ENCODE peak calls at places on chromosomes 12 and 14, in seven cellular contexts. A is H54; V is stimulated activated naive CD8-positive, alpha-beta T cell treated with anti-CD3 and anti-CD28 coated beads, Interleukin-15, Interleukin-2, amounts not matched to agents 100 U/mL and 50 U/mL, for 24 hours; P is hepatocyte; W is heart left ventricle; U is left lung; C is posterior vena cava. D is an unnamed sample.

GRCh38 chr14:68747366-68747765 is 45.5 kb downstream of the ZFP36L1 start:
- DNase-seq in W (no peak), C (no peak), A (no peak), P (no peak), U (no peak), V (no peak), D (no peak)

GRCh38 chr12:108302471-108303311 is 36.4 kb downstream of the CMKLR1 start:
- DNase-seq in V (no peak), C (peak), U (peak), W (peak), A (no peak), P (peak), D (peak)

GRCh38 chr14:56273151-56273550 is 154.9 kb downstream of the PELI2 start:
- DNase-seq in P (no peak), C (no peak), U (no peak), W (peak), V (no peak), A (no peak), D (no peak)

GRCh38 chr12:18696971-18697602 is 40.7 kb downstream of the PLCZ1 start:
- DNase-seq in U (no peak), A (peak), V (no peak), W (no peak), C (no peak), P (no peak), D (no peak)

GRCh38 chr12:124919646-124920352 is 5.3 kb upstream of the UBC start:
- DNase-seq in A (no peak), P (no peak), U (no peak), W (no peak), C (no peak), V (no peak), D (no peak)

GRCh38 chr14:95272057-95272456 is 47.7 kb downstream of the CLMN start:
- DNase-seq in V (no peak), A (no peak), W (no peak), P (no peak), C (no peak), U (no peak), D (no peak)

GRCh38 chr14:102236026-102236425 is 68.9 kb downstream of the MOK start:
- DNase-seq in A (no peak), W (no peak), C (no peak), P (no peak), V (no peak), U (no peak), D (no peak)

GRCh38 chr12:34377243-34378035 is 355.1 kb downstream of the ALG10 start:
- DNase-seq in V (no peak), C (no peak), P (no peak), A (no peak), W (no peak), U (no peak), D (no peak)

GRCh38 chr14:69519253-69519661 is 34.7 kb downstream of the PLEKHD1 start:
- DNase-seq in W (no peak), P (peak), A (no peak), C (no peak), U (no peak), V (no peak), D (no peak)

GRCh38 chr14:21529515-21529914 is 3.4 kb upstream of the SALL2 start:
- DNase-seq in P (no peak), U (no peak), A (no peak), V (no peak), W (no peak), C (no peak), D (no peak)

GRCh38 chr12:5220835-5221234 is 177.2 kb downstream of the KCNA5 start:
- DNase-seq in W (no peak), C (no peak), V (peak), U (no peak), P (no peak), A (peak), D (no peak)

D was measured in NCI-H2227 treated with DMSO at 0.1 percent for 48 hours.